ENCODE peak calls at places on chromosomes 1 and 21, in ten cellular contexts. S is OCI-LY7; E is smooth muscle cell of the brain vasculature; J is fibroblast of mammary gland; R is HFF-Myc; H is lower leg skin; C is activated CD8-positive, alpha-beta memory T cell treated with anti-CD3 and anti-CD28 coated beads for 1 hour; B is foreskin keratinocyte; T is tibial artery; U is left ventricle myocardium inferior. Y is an unnamed sample.

GRCh38 chr21:25562660-25563059 is 44.6 kb downstream of the MRPL39 start:
- DNase-seq in E (no peak), B (no peak), R (no peak), J (no peak), T (no peak), U (no peak), S (no peak), C (no peak), H (no peak), Y (no peak)

GRCh38 chr1:115976062-115976899 is at the start of gene SLC22A15:
- DNase-seq in E (peak; percentile 9), J (peak; percentile 47), H (peak; percentile 62), S (peak; percentile 69), R (no peak), B (peak; percentile 58), T (peak; percentile 71), C (no peak), U (peak; percentile 76), Y (no peak)

GRCh38 chr1:2236695-2237677 is 8.9 kb downstream of the SKI start:
- DNase-seq in R (no peak), C (no peak), B (no peak), H (no peak), J (no peak), S (no peak), E (no peak), T (no peak), U (no peak), Y (no peak)

GRCh38 chr1:63557365-63557987 is 34.2 kb downstream of the EFCAB7 start:
- DNase-seq in S (peak; percentile 54), R (peak; percentile 33), C (no peak), B (peak; percentile 19), J (peak; percentile 56), E (no peak), H (no peak), U (no peak), T (no peak), Y (peak; percentile 59)

GRCh38 chr1:198443374-198444233 is 96.9 kb downstream of the ATP6V1G3 start:
- DNase-seq in T (no peak), R (peak; percentile 51), S (no peak), B (peak; percentile 99), J (peak; percentile 97), E (no peak), U (no peak), H (no peak), C (no peak), Y (no peak)

GRCh38 chr21:41913230-41913629 is 34.1 kb upstream of the PRDM15 start:
- DNase-seq in B (no peak), U (no peak), T (no peak), R (no peak), S (no peak), C (no peak), H (no peak), J (no peak), E (no peak), Y (no peak)

GRCh38 chr1:74586253-74586897 is 74.0 kb upstream of the LRRC53 start:
- DNase-seq in U (no peak), B (no peak), C (no peak), R (no peak), S (no peak), E (no peak), T (no peak), H (no peak), J (no peak), Y (peak; percentile 50)

GRCh38 chr1:87077959-87078673 is 163.7 kb downstream of the HS2ST1 start:
- DNase-seq in J (no peak), C (no peak), E (no peak), H (no peak), R (no peak), B (no peak), U (no peak), S (no peak), T (no peak), Y (no peak)

GRCh38 chr1:229203030-229203751 is 67.7 kb upstream of the RAB4A start:
- DNase-seq in U (no peak), J (peak; percentile 71), E (no peak), B (peak; percentile 55), H (peak; percentile 7), T (no peak), C (no peak), S (peak; percentile 31), R (peak; percentile 56), Y (no peak)

GRCh38 chr1:223363057-223363855 is 720 bp downstream of the SUSD4 start:
- DNase-seq in R (no peak), T (no peak), B (no peak), E (no peak), U (peak; percentile 59), C (no peak), H (no peak), S (no peak), J (peak; percentile 40), Y (no peak)

GRCh38 chr1:153697191-153697872 is 18.8 kb downstream of the NPR1 start:
- DNase-seq in E (no peak), B (no peak), S (no peak), H (no peak), C (no peak), R (no peak), T (peak; percentile 68), J (peak; percentile 80), U (peak; percentile 31), Y (no peak)

GRCh38 chr1:41495171-41495948 is 10.9 kb upstream of the EDN2 start:
- DNase-seq in U (peak; percentile 28), J (no peak), T (no peak), H (no peak), S (no peak), C (no peak), R (no peak), B (peak; percentile 60), E (no peak), Y (no peak)

GRCh38 chr1:217482356-217483102 is 148.4 kb downstream of the GPATCH2 start:
- DNase-seq in T (no peak), S (no peak), E (no peak), B (peak; percentile 80), C (no peak), J (peak; percentile 90), R (peak; percentile 51), U (no peak), H (no peak), Y (peak; percentile 29)

GRCh38 chr1:10664251-10664650 is 132.2 kb downstream of the CASZ1 start:
- DNase-seq in S (no peak), T (no peak), R (no peak), U (peak; percentile 61), B (no peak), C (no peak), E (no peak), H (no peak), J (no peak), Y (no peak)

GRCh38 chr1:87084247-87084836 is 169.9 kb downstream of the HS2ST1 start:
- DNase-seq in T (no peak), E (no peak), R (no peak), C (no peak), J (peak; percentile 61), S (peak; percentile 77), H (no peak), B (peak; percentile 16), U (no peak), Y (peak; percentile 60)

GRCh38 chr1:164720329-164721036 is 161.5 kb downstream of the PBX1 start:
- DNase-seq in R (no peak), H (no peak), C (no peak), T (no peak), E (peak; percentile 70), S (no peak), B (no peak), U (no peak), J (no peak), Y (no peak)